ENCODE peak calls at places on chromosome 3, in four cellular contexts. S is IMR-90, Y is neuronal stem cell, B is mesenchymal stem cell. O is an unnamed sample.

GRCh38 chr3:95162794-95163193 is 1099.9 kb downstream of the NSUN3 start:
- DNase-seq in B (no peak), S (no peak), Y (no peak), O (no peak)

GRCh38 chr3:59759298-59760169 is 709.7 kb upstream of the CFAP20DC start:
- DNase-seq in B (no peak), S (no peak), Y (no peak), O (no peak)

GRCh38 chr3:188316021-188316722 is 162.2 kb downstream of the LPP start:
- DNase-seq in Y (no peak), B (peak), S (no peak), O (no peak)

GRCh38 chr3:71258116-71258515 is 325.4 kb downstream of the FOXP1 start:
- DNase-seq in S (peak), B (peak), Y (no peak), O (no peak)

GRCh38 chr3:138065939-138066338 is 49.5 kb downstream of the DZIP1L start:
- DNase-seq in Y (no peak), S (no peak), B (no peak), O (no peak)

GRCh38 chr3:2036096-2036495 is 62.6 kb upstream of the CNTN4 start:
- DNase-seq in Y (no peak), B (no peak), S (no peak), O (no peak)

GRCh38 chr3:169112153-169112892 is 551.2 kb downstream of the MECOM start:
- DNase-seq in Y (no peak), S (peak), B (peak), O (no peak)

GRCh38 chr3:17466028-17466427 is 276.4 kb downstream of the TBC1D5 start:
- DNase-seq in B (no peak), Y (no peak), S (peak), O (no peak)

GRCh38 chr3:66469220-66469640 is 31.6 kb downstream of the LRIG1 start:
- DNase-seq in Y (no peak), B (peak), S (peak), O (no peak)

GRCh38 chr3:38644662-38645053 is 4.8 kb downstream of the SCN5A start:
- DNase-seq in S (no peak), B (no peak), Y (no peak), O (no peak)

GRCh38 chr3:54696313-54696712 is 231.5 kb downstream of the LRTM1 start:
- DNase-seq in B (peak), Y (no peak), S (no peak), O (no peak)

GRCh38 chr3:54691230-54691900 is 236.5 kb downstream of the LRTM1 start:
- DNase-seq in S (peak), Y (no peak), B (peak), O (no peak)
- H2BK120ac ChIP-seq in S (no peak), Y (no peak), B (no peak), O (no peak)

GRCh38 chr3:29438580-29438979 is 157.7 kb downstream of the RBMS3 start:
- DNase-seq in B (no peak), S (peak), Y (no peak), O (no peak)

GRCh38 chr3:29441422-29441821 is 160.6 kb downstream of the RBMS3 start:
- DNase-seq in Y (no peak), S (no peak), B (no peak), O (no peak)

GRCh38 chr3:29441020-29441324 is 160.1 kb downstream of the RBMS3 start:
- DNase-seq in S (no peak), B (no peak), Y (no peak), O (no peak)

GRCh38 chr3:29436612-29437313 is 155.9 kb downstream of the RBMS3 start:
- DNase-seq in Y (no peak), S (peak), B (no peak), O (no peak)

DNA sequence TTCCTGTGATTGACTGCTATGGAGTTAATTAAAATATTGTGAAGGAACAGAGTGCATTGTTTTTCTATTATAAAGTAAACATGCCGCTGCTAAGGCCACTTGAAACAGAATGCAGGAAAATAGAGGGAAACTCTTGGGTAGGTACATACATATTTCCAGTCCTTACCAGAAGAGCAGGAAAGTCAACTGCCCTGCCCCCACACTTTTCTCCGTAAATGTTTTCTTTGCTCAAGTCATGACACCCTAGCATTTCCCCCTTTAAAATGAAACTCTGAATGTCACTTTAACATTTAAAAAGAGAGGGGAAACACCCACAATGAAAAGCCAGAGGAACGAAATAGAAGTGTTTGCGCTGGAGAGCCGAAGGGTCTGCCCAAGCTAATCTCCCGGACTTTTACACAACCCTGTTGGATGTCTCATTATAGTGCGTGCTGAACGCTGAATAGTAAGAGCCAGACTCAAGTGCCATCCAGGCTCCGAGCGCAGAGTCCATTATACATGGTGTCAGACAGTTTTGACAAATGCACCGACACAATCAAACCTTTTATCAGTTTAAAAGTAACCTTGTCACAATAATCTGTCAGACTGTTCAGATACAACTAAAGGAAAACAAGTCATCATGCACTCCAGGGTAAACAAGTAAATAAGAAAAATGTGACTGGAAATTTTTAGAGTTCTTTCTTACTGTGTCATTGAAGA is 159.6 kb downstream of the RBMS3 start:
- DNase-seq in S (no peak), B (peak), Y (peak), O (no peak)
- H2AFZ ChIP-seq in S (peak), B (no peak), Y (peak), O (no peak)

GRCh38 chr3:32836601-32837000 is 18.8 kb downstream of the TRIM71 start:
- DNase-seq in S (no peak), Y (no peak), B (no peak), O (no peak)
- H2BK120ac ChIP-seq in S (no peak), Y (no peak), B (no peak), O (no peak)

GRCh38 chr3:149245738-149246451 is 24.3 kb upstream of the CP start:
- DNase-seq in B (peak), Y (no peak), S (peak), O (no peak)
- H2AFZ ChIP-seq in B (no peak), Y (no peak), S (no peak), O (no peak)

DNA sequence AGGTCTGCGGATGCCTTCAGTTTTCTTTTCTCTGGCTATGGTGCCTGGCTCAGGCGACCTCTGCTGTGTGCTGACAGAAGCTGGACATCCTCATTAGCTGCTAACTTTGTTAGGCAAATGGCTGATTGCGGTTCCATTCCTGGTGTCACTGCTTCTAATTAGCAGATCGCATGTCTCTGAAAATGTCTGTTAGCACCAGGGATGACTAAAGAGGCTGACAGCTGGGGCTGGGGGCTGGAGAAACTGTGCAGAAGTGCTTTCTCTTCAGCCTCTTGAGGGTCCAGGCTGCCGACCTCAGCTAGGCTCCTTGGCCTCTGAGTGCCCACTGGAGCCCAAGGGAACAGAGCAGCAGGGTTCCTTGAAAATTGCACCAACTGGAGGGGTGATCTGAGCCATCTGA is 39.3 kb downstream of the CHCHD6 start:
- DNase-seq in Y (no peak), B (no peak), S (no peak), O (no peak)
- H2BK120ac ChIP-seq in Y (no peak), B (no peak), S (no peak), O (no peak)

DNA sequence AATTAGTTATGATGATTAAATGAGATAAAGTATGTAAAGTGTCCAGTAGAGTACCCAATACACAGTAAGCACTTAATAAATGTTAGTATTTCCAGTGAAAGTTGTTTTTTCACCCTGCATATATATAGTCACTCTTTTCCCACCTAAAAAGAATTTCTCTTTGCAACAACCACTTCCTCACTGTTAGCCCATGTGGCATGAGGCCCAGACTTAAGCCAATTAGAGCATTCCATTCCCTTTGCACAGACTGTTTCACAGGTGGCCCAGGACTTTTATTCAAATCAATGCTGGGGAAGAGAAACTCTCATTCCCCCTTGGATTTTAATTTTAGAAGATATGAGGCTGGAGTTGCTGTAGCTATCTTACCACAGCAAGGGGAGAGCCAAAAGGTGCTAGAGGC is 3.7 kb downstream of the IFT80 start:
- DNase-seq in B (no peak), S (peak), Y (no peak), O (no peak)
- H2AFZ ChIP-seq in B (no peak), S (no peak), Y (no peak), O (no peak)

GRCh38 chr3:6110451-6110850 is 750.5 kb upstream of the GRM7 start:
- DNase-seq in Y (no peak), S (no peak), B (no peak), O (no peak)
- H2BK120ac ChIP-seq in Y (no peak), S (no peak), B (no peak), O (no peak)

GRCh38 chr3:14788644-14789043 is 30.1 kb upstream of the FGD5 start:
- DNase-seq in S (no peak), B (no peak), Y (no peak), O (no peak)
- H2AFZ ChIP-seq in S (no peak), B (no peak), Y (no peak), O (no peak)